ENCODE peak calls at places on chromosomes 7 and 10, in nine cellular contexts. S is nephron progenitor cell; R is stimulated activated naive B cell treated with anti-CD40 and anti-IgM and Interleukin-4, amounts not matched to agents 10 μg/mL and 1 μg/mL and 100 μg/mL, for 72 hours; W is astrocyte of the cerebellum; B is stimulated activated CD8-positive, alpha-beta memory T cell treated with anti-CD3 and anti-CD28 coated beads, Interleukin-15, amount 100 ng/mL, for 24 hours; Z is stimulated activated CD4-positive, alpha-beta T cell treated with anti-CD3 and anti-CD28 coated beads, Interleukin-1b, Interleukin-23, amount 100 ng/mL, for 4 hours; J is brain microvascular endothelial cell; P is Peyer's patch; X is mesothelial cell of epicardium. M is an unnamed sample.

GRCh38 chr7:38451840-38452239 is 178.4 kb upstream of the TARP start:
- DNase-seq in S (no peak), R (no peak), W (peak), B (no peak), Z (no peak), J (peak), P (no peak), X (no peak), M (peak)

GRCh38 chr10:84098667-84099066 is 40.6 kb upstream of the GHITM start:
- DNase-seq in S (no peak), R (no peak), W (no peak), B (no peak), Z (no peak), J (no peak), P (no peak), X (no peak), M (no peak)

GRCh38 chr10:5550621-5551530 is 26.1 kb downstream of the CALML3 start:
- DNase-seq in S (no peak), R (no peak), W (no peak), B (no peak), Z (no peak), J (peak), P (peak), X (no peak), M (peak)

GRCh38 chr7:151290355-151290760 is 41.9 kb upstream of the SMARCD3 start:
- DNase-seq in S (no peak), R (no peak), W (no peak), B (no peak), Z (no peak), J (no peak), P (no peak), X (no peak), M (no peak)

GRCh38 chr10:95693668-95694534 is at the start of gene TCTN3:
- DNase-seq in S (peak), R (peak), W (peak), B (peak), Z (peak), J (peak), P (peak), X (peak), M (peak)

GRCh38 chr7:148914208-148914777 is 30.2 kb upstream of the EZH2 start:
- DNase-seq in S (no peak), R (peak), W (peak), B (peak), Z (peak), J (peak), P (no peak), X (no peak), M (peak)

GRCh38 chr7:92797693-92798092 is 38.7 kb downstream of the CDK6 start:
- DNase-seq in S (no peak), R (no peak), W (no peak), B (no peak), Z (no peak), J (no peak), P (no peak), X (no peak), M (peak)

GRCh38 chr7:139720186-139720585 is 57.6 kb downstream of the HIPK2 start:
- DNase-seq in S (no peak), R (no peak), W (no peak), B (no peak), Z (no peak), J (no peak), P (no peak), X (no peak), M (no peak)

GRCh38 chr10:21498977-21499376 is 26.5 kb downstream of the SKIDA1 start:
- DNase-seq in S (no peak), R (no peak), W (no peak), B (no peak), Z (no peak), J (no peak), P (no peak), X (no peak), M (no peak)

GRCh38 chr7:131829911-131830310 is 273.5 kb upstream of the PODXL start:
- DNase-seq in S (peak), R (no peak), W (no peak), B (no peak), Z (no peak), J (no peak), P (no peak), X (peak), M (no peak)

GRCh38 chr7:105806592-105807266 is 69.7 kb downstream of the ATXN7L1 start:
- DNase-seq in S (no peak), R (peak), W (no peak), B (no peak), Z (peak), J (peak), P (no peak), X (no peak), M (peak)

GRCh38 chr10:33350041-33350440 is 15.6 kb upstream of the NRP1 start:
- DNase-seq in S (no peak), R (no peak), W (no peak), B (no peak), Z (no peak), J (no peak), P (no peak), X (no peak), M (no peak)

GRCh38 chr10:101879456-101880189 is 36.0 kb upstream of the KCNIP2 start:
- DNase-seq in S (no peak), R (no peak), W (peak), B (no peak), Z (no peak), J (peak), P (no peak), X (no peak), M (peak)

GRCh38 chr7:79692015-79692414 is 238.5 kb upstream of the MAGI2 start:
- DNase-seq in S (no peak), R (no peak), W (no peak), B (no peak), Z (no peak), J (peak), P (no peak), X (no peak), M (peak)

GRCh38 chr7:151809156-151809863 is 67.6 kb downstream of the PRKAG2 start:
- DNase-seq in S (no peak), R (no peak), W (no peak), B (no peak), Z (no peak), J (no peak), P (no peak), X (no peak), M (no peak)

GRCh38 chr7:134827436-134827835 is 48.0 kb downstream of the CALD1 start:
- DNase-seq in S (no peak), R (no peak), W (no peak), B (no peak), Z (no peak), J (no peak), P (no peak), X (no peak), M (no peak)

GRCh38 chr10:51501396-51501795 is 198.0 kb downstream of the CSTF2T start:
- DNase-seq in S (no peak), R (no peak), W (no peak), B (no peak), Z (no peak), J (no peak), P (no peak), X (no peak), M (no peak)

GRCh38 chr7:98322331-98323260 is 41.1 kb downstream of the BRI3 start:
- DNase-seq in S (no peak), R (no peak), W (no peak), B (no peak), Z (no peak), J (peak), P (no peak), X (no peak), M (no peak)